ENCODE peak calls at places on chromosomes 5 and 9, in eight cellular contexts. B is C1 segment of cervical spinal cord; Q is NCI-H446 treated with DMSO at 0.1 percent for 48 hours; S is KG1; E is ELR; Z is right atrium auricular region; J is activated CD8-positive, alpha-beta memory T cell treated with anti-CD3 and anti-CD28 coated beads, Interleukin-2, amount 10 ng/mL, durations not matched to agents 7 days and 5 days; M is foreskin fibroblast. W is an unnamed sample.

GRCh38 chr9:84493284-84493947 is 152.9 kb upstream of the SLC28A3 start:
- DNase-seq in B (no peak), Q (no peak), S (no peak), E (no peak), Z (no peak), J (no peak), M (no peak), W (no peak)

GRCh38 chr5:156920042-156920860 is 42.8 kb downstream of the TIMD4 start:
- DNase-seq in B (no peak), Q (no peak), S (no peak), E (no peak), Z (no peak), J (peak), M (no peak), W (peak)

GRCh38 chr5:158553195-158553945 is 546.3 kb downstream of the EBF1 start:
- DNase-seq in B (no peak), Q (peak), S (no peak), E (no peak), Z (no peak), J (no peak), M (peak), W (no peak)

GRCh38 chr9:35906923-35907699 is 1.1 kb downstream of the HRCT1 start:
- DNase-seq in B (no peak), Q (peak), S (no peak), E (peak), Z (peak), J (no peak), M (peak), W (no peak)

GRCh38 chr9:35060548-35061207 is 11.7 kb downstream of the VCP start:
- DNase-seq in B (no peak), Q (no peak), S (no peak), E (no peak), Z (no peak), J (no peak), M (no peak), W (no peak)

GRCh38 chr5:72749362-72749997 is 67.0 kb upstream of the TNPO1 start:
- DNase-seq in B (no peak), Q (no peak), S (no peak), E (no peak), Z (no peak), J (no peak), M (no peak), W (no peak)

GRCh38 chr5:126875303-126875785 is 98.4 kb downstream of the LMNB1 start:
- DNase-seq in B (no peak), Q (no peak), S (no peak), E (no peak), Z (no peak), J (peak), M (no peak), W (no peak)

GRCh38 chr9:77475641-77476473 is 172.3 kb downstream of the GNA14 start:
- DNase-seq in B (no peak), Q (no peak), S (no peak), E (peak), Z (no peak), J (peak), M (peak), W (peak)

GRCh38 chr9:71514344-71514975 is 253.9 kb downstream of the CEMIP2 start:
- DNase-seq in B (no peak), Q (no peak), S (no peak), E (no peak), Z (no peak), J (no peak), M (no peak), W (no peak)

GRCh38 chr5:150514708-150515211 is 6.8 kb downstream of the NDST1 start:
- DNase-seq in B (no peak), Q (no peak), S (no peak), E (peak), Z (no peak), J (no peak), M (peak), W (no peak)

GRCh38 chr5:178432421-178433272 is 157.5 kb downstream of the COL23A1 start:
- DNase-seq in B (no peak), Q (no peak), S (no peak), E (no peak), Z (peak), J (peak), M (no peak), W (no peak)

GRCh38 chr5:58090704-58091103 is 369.2 kb downstream of the PLK2 start:
- DNase-seq in B (no peak), Q (no peak), S (no peak), E (no peak), Z (no peak), J (no peak), M (no peak), W (no peak)

GRCh38 chr5:128681764-128682664 is 144.0 kb upstream of the FBN2 start:
- DNase-seq in B (no peak), Q (no peak), S (no peak), E (no peak), Z (no peak), J (no peak), M (no peak), W (no peak)

GRCh38 chr5:143494595-143494994 is 91.1 kb upstream of the NR3C1 start:
- DNase-seq in B (no peak), Q (no peak), S (no peak), E (no peak), Z (no peak), J (no peak), M (no peak), W (no peak)

GRCh38 chr9:89590415-89590814 is 14.4 kb upstream of the GADD45G start:
- DNase-seq in B (no peak), Q (no peak), S (no peak), E (no peak), Z (peak), J (no peak), M (no peak), W (no peak)

GRCh38 chr5:72871358-72872024 is 55.0 kb downstream of the TNPO1 start:
- DNase-seq in B (no peak), Q (no peak), S (no peak), E (peak), Z (no peak), J (no peak), M (no peak), W (no peak)

GRCh38 chr9:113857875-113858274 is 18.2 kb upstream of the ZNF618 start:
- DNase-seq in B (peak), Q (no peak), S (no peak), E (no peak), Z (no peak), J (no peak), M (no peak), W (no peak)

GRCh38 chr5:132408456-132408855 is 38.9 kb downstream of the SLC22A5 start:
- DNase-seq in B (no peak), Q (no peak), S (no peak), E (no peak), Z (no peak), J (no peak), M (no peak), W (no peak)

GRCh38 chr9:124410321-124410913 is 4.8 kb downstream of the PSMB7 start:
- DNase-seq in B (no peak), Q (no peak), S (peak), E (peak), Z (no peak), J (no peak), M (no peak), W (no peak)

GRCh38 chr9:85554349-85554748 is 187.4 kb downstream of the AGTPBP1 start:
- DNase-seq in B (no peak), Q (no peak), S (no peak), E (no peak), Z (no peak), J (no peak), M (no peak), W (no peak)

GRCh38 chr5:174097486-174098185 is 52.1 kb downstream of the NSG2 start:
- DNase-seq in B (no peak), Q (no peak), S (no peak), E (peak), Z (no peak), J (no peak), M (no peak), W (no peak)

GRCh38 chr9:75200892-75201470 is 112.7 kb downstream of the OSTF1 start:
- DNase-seq in B (no peak), Q (no peak), S (peak), E (peak), Z (no peak), J (no peak), M (no peak), W (no peak)

GRCh38 chr9:79257215-79257614 is 314.6 kb upstream of the TLE4 start:
- DNase-seq in B (no peak), Q (no peak), S (no peak), E (no peak), Z (no peak), J (no peak), M (no peak), W (no peak)

GRCh38 chr5:67178085-67178484 is 18.5 kb downstream of the CD180 start:
- DNase-seq in B (no peak), Q (no peak), S (no peak), E (peak), Z (no peak), J (no peak), M (peak), W (no peak)

GRCh38 chr5:40755407-40756365 is at the start of gene TTC33:
- DNase-seq in B (peak), Q (peak), S (peak), E (peak), Z (peak), J (peak), M (peak), W (peak)

GRCh38 chr5:75300084-75300483 is 36.9 kb upstream of the HMGCR start:
- DNase-seq in B (no peak), Q (no peak), S (no peak), E (no peak), Z (no peak), J (no peak), M (no peak), W (no peak)

GRCh38 chr5:154237376-154237743 is 46.8 kb downstream of the GALNT10 start:
- DNase-seq in B (no peak), Q (no peak), S (no peak), E (no peak), Z (no peak), J (no peak), M (no peak), W (no peak)

GRCh38 chr5:127254729-127255284 is 35.8 kb upstream of the MEGF10 start:
- DNase-seq in B (no peak), Q (no peak), S (no peak), E (peak), Z (no peak), J (no peak), M (peak), W (no peak)

GRCh38 chr9:95434116-95435073 is 82.4 kb downstream of the PTCH1 start:
- DNase-seq in B (no peak), Q (no peak), S (no peak), E (no peak), Z (no peak), J (no peak), M (no peak), W (no peak)